ENCODE peak calls at places on chromosomes 11 and 22, in nine cellular contexts. K is AG04449, T is RWPE1, Z is aorta, P is AG08396, F is adipocyte, I is brain microvascular endothelial cell, Q is AG04450, N is T-helper 1 cell. G is an unnamed sample.

GRCh38 chr11:61578819-61579218 is 2.1 kb downstream of the SYT7 start:
- DNase-seq in I (no peak), P (no peak), Z (no peak), F (no peak), Q (no peak), K (no peak), T (no peak), N (no peak), G (no peak)

GRCh38 chr22:48780597-48781277 is 1046.9 kb downstream of the BRD1 start:
- DNase-seq in Z (no peak), F (no peak), K (no peak), I (no peak), T (no peak), Q (no peak), P (no peak), N (no peak), G (no peak)

GRCh38 chr11:27934830-27935145 is 173.2 kb downstream of the KIF18A start:
- DNase-seq in Q (peak; percentile 90), K (peak; percentile 93), P (peak; percentile 73), N (no peak), I (peak; percentile 96), Z (no peak), F (peak; percentile 91), T (peak; percentile 88), G (no peak)

GRCh38 chr22:18078329-18079041 is 695 bp downstream of the PEX26 start:
- DNase-seq in Q (no peak), Z (peak; percentile 72), P (peak; percentile 51), F (peak; percentile 54), T (peak; percentile 24), K (no peak), N (peak; percentile 12), I (no peak), G (peak; percentile 39)

GRCh38 chr11:69891421-69892236 is 72.4 kb upstream of the FGF3 start:
- DNase-seq in P (peak; percentile 87), F (no peak), T (no peak), Q (no peak), I (no peak), N (no peak), Z (peak; percentile 69), K (no peak), G (no peak)

GRCh38 chr11:23403210-23404185 is 543.2 kb upstream of the CCDC179 start:
- DNase-seq in Z (peak; percentile 65), Q (no peak), N (no peak), K (no peak), I (no peak), P (no peak), T (no peak), F (no peak), G (no peak)

GRCh38 chr11:104967493-104968364 is 645 bp downstream of the CASP4 start:
- DNase-seq in Z (no peak), P (no peak), Q (no peak), F (peak; percentile 44), I (no peak), N (no peak), T (peak; percentile 31), K (no peak), G (no peak)

GRCh38 chr22:38298312-38299000 is 18.8 kb downstream of the CSNK1E start:
- DNase-seq in Z (no peak), N (no peak), Q (no peak), F (no peak), P (no peak), K (no peak), I (peak; percentile 97), T (peak; percentile 94), G (peak; percentile 35)

GRCh38 chr11:131932584-131933360 is 562.4 kb downstream of the NTM start:
- DNase-seq in Q (no peak), P (no peak), Z (no peak), T (no peak), I (no peak), F (no peak), K (no peak), N (no peak), G (no peak)

GRCh38 chr11:58788355-58789023 is 56.0 kb downstream of the GLYATL2 start:
- DNase-seq in N (no peak), T (peak; percentile 45), Q (no peak), Z (no peak), K (no peak), F (peak; percentile 78), I (peak; percentile 27), P (peak; percentile 45), G (peak; percentile 15)

GRCh38 chr11:121968638-121969037 is 147.4 kb downstream of the BLID start:
- DNase-seq in I (no peak), Z (no peak), Q (no peak), K (no peak), N (no peak), P (no peak), F (peak; percentile 42), T (no peak), G (no peak)

GRCh38 chr22:45334068-45334467 is 24.3 kb downstream of the FAM118A start:
- DNase-seq in Q (no peak), K (no peak), P (no peak), N (no peak), F (no peak), Z (no peak), I (no peak), T (peak; percentile 48), G (no peak)

GRCh38 chr22:19756288-19757128 is 4.1 kb upstream of the TBX1 start:
- DNase-seq in N (peak; percentile 57), F (peak; percentile 18), T (peak; percentile 67), Z (no peak), Q (no peak), K (no peak), P (peak; percentile 47), I (no peak), G (peak; percentile 56)

GRCh38 chr11:110425751-110426545 is 3.8 kb upstream of the FDX1 start:
- DNase-seq in I (peak; percentile 94), T (no peak), P (peak; percentile 42), Q (peak; percentile 49), N (no peak), Z (no peak), F (peak; percentile 86), K (peak; percentile 63), G (no peak)

GRCh38 chr22:30864441-30865420 is 103.8 kb downstream of the MORC2 start:
- DNase-seq in Z (peak; percentile 41), F (no peak), Q (no peak), K (no peak), N (no peak), T (no peak), P (peak; percentile 4), I (no peak), G (no peak)

GRCh38 chr22:22721681-22722309 is 77.4 kb downstream of the GGTLC2 start:
- DNase-seq in K (peak; percentile 14), T (no peak), Z (no peak), N (no peak), I (peak; percentile 53), P (peak; percentile 24), F (peak; percentile 44), Q (no peak), G (no peak)

GRCh38 chr11:105489431-105489830 is 120.4 kb upstream of the GRIA4 start:
- DNase-seq in T (no peak), F (peak; percentile 17), Z (no peak), Q (no peak), P (peak; percentile 27), K (no peak), N (no peak), I (no peak), G (no peak)

GRCh38 chr11:77069336-77069968 is 2.7 kb downstream of the CAPN5 start:
- DNase-seq in Q (no peak), F (no peak), N (no peak), P (no peak), T (no peak), K (no peak), Z (no peak), I (no peak), G (no peak)

GRCh38 chr11:3153291-3153861 is 11.7 kb downstream of the OSBPL5 start:
- DNase-seq in T (no peak), I (peak; percentile 90), K (no peak), Z (peak; percentile 94), F (peak; percentile 70), P (peak; percentile 87), Q (peak; percentile 70), N (no peak), G (no peak)

GRCh38 chr22:49116021-49116420 is 711.7 kb downstream of the BRD1 start:
- DNase-seq in Q (no peak), Z (no peak), I (no peak), N (no peak), P (no peak), K (no peak), F (no peak), T (no peak), G (no peak)

GRCh38 chr11:124415356-124415923 is 9.2 kb downstream of the OR8B4 start:
- DNase-seq in Z (no peak), Q (peak; percentile 41), I (peak; percentile 7), T (peak; percentile 23), P (peak; percentile 27), F (peak; percentile 79), N (no peak), K (peak; percentile 19), G (peak; percentile 43)

GRCh38 chr11:70111269-70112016 is 33.3 kb downstream of the ANO1 start:
- DNase-seq in N (no peak), I (peak; percentile 69), Z (no peak), K (peak; percentile 33), P (peak; percentile 55), T (no peak), Q (peak; percentile 27), F (peak; percentile 58), G (no peak)